ENCODE peak calls at places on chromosomes 1 and 21, in seven cellular contexts. F, H, I, Y, J, N and B are unnamed samples. For H3K36me3, the result is how much of the 10 kb centered on the place peaks cover.

GRCh38 chr1:19804786-19805390 is 5.2 kb upstream of the TMCO4 start:
- DNase-seq in F (no peak), H (no peak), I (no peak), Y (no peak), J (no peak), N (no peak), B (no peak)

GRCh38 chr1:5905431-5905830 is 86.8 kb downstream of the NPHP4 start:
- DNase-seq in F (peak), H (no peak), I (no peak), Y (no peak), J (no peak), N (no peak), B (no peak)

GRCh38 chr1:15180945-15181523 is 27.5 kb downstream of the TMEM51 start:
- DNase-seq in F (no peak), H (no peak), I (no peak), Y (no peak), J (no peak), N (no peak), B (no peak)

GRCh38 chr1:43509007-43509739 is 21.5 kb upstream of the PTPRF start:
- DNase-seq in F (peak), H (no peak), I (no peak), Y (no peak), J (no peak), N (no peak), B (no peak)

GRCh38 chr1:207396360-207396759 is 57.8 kb upstream of the CR2 start:
- DNase-seq in F (no peak), H (no peak), I (no peak), Y (no peak), J (no peak), N (no peak), B (no peak)

GRCh38 chr1:180946056-180946455 is 33.4 kb downstream of the KIAA1614 start:
- DNase-seq in F (no peak), H (peak), I (no peak), Y (no peak), J (no peak), N (no peak), B (no peak)

GRCh38 chr1:230878584-230878975 is 10.3 kb upstream of the C1orf198 start:
- DNase-seq in F (no peak), H (no peak), I (no peak), Y (no peak), J (no peak), N (no peak), B (no peak)

GRCh38 chr21:40254540-40255455 is 387.6 kb downstream of the PCP4 start:
- DNase-seq in F (no peak), H (peak), I (no peak), Y (no peak), J (no peak), N (no peak), B (no peak)

GRCh38 chr1:233675893-233676292 is 62.0 kb downstream of the KCNK1 start:
- DNase-seq in F (no peak), H (no peak), I (no peak), Y (no peak), J (no peak), N (peak), B (no peak)

GRCh38 chr1:53430256-53430655 is 28.9 kb upstream of the DMRTB1 start:
- DNase-seq in F (no peak), H (no peak), I (no peak), Y (no peak), J (no peak), N (no peak), B (no peak)

GRCh38 chr1:24886241-24886640 is 43.8 kb downstream of the RUNX3 start:
- DNase-seq in F (peak), H (no peak), I (no peak), Y (no peak), J (no peak), N (no peak), B (no peak)

GRCh38 chr1:42173961-42174715 is 9.6 kb upstream of the GUCA2A start:
- DNase-seq in F (no peak), H (no peak), I (no peak), Y (no peak), J (no peak), N (no peak), B (no peak)

GRCh38 chr1:206489980-206490534 is 17.3 kb upstream of the RASSF5 start:
- DNase-seq in F (peak), H (peak), I (peak), Y (no peak), J (peak), N (no peak), B (peak)

GRCh38 chr1:204161609-204162497 is 4.3 kb downstream of the REN start:
- DNase-seq in F (no peak), H (no peak), I (no peak), Y (no peak), J (no peak), N (no peak), B (no peak)

GRCh38 chr1:217892750-217893149 is 261.6 kb downstream of the SPATA17 start:
- DNase-seq in F (no peak), H (no peak), I (no peak), Y (no peak), J (no peak), N (no peak), B (no peak)

GRCh38 chr1:147892216-147892615 is 10.4 kb upstream of the GJA8 start:
- DNase-seq in F (no peak), H (no peak), I (no peak), Y (peak), J (no peak), N (no peak), B (no peak)

GRCh38 chr1:5376538-5377247 is 615.5 kb downstream of the NPHP4 start:
- DNase-seq in F (no peak), H (no peak), I (no peak), Y (no peak), J (no peak), N (no peak), B (no peak)

GRCh38 chr1:221725683-221726330 is 16.1 kb downstream of the DUSP10 start:
- DNase-seq in F (no peak), H (no peak), I (no peak), Y (no peak), J (no peak), N (no peak), B (no peak)

GRCh38 chr1:21350132-21350885 is 60.0 kb upstream of the ECE1 start:
- DNase-seq in F (no peak), H (peak), I (no peak), Y (no peak), J (no peak), N (no peak), B (no peak)

GRCh38 chr1:219927956-219928790 is at the start of gene SLC30A10:
- DNase-seq in F (peak), H (peak), I (peak), Y (no peak), J (peak), N (no peak), B (no peak)

GRCh38 chr1:222372221-222372620 is 175.7 kb downstream of the HHIPL2 start:
- DNase-seq in F (no peak), H (no peak), I (no peak), Y (no peak), J (no peak), N (no peak), B (no peak)

GRCh38 chr1:211684791-211685190 is 9.4 kb upstream of the NEK2 start:
- DNase-seq in F (no peak), H (no peak), I (no peak), Y (no peak), J (no peak), N (no peak), B (no peak)

GRCh38 chr1:108556079-108556478 is 3.8 kb upstream of the EEIG2 start:
- DNase-seq in F (no peak), H (no peak), I (no peak), Y (no peak), J (no peak), N (no peak), B (no peak)

GRCh38 chr1:45913925-45914501 is 110.6 kb downstream of the MAST2 start:
- DNase-seq in F (no peak), H (no peak), I (no peak), Y (no peak), J (no peak), N (no peak), B (no peak)

GRCh38 chr1:54764922-54765561 is 719 bp upstream of the PARS2 start:
- DNase-seq in F (no peak), H (no peak), I (no peak), Y (no peak), J (no peak), N (no peak), B (no peak)
- H3K9ac ChIP-seq in F (no peak), H (peak), I (peak), Y (peak), J (peak), N (peak), B (peak)

DNA sequence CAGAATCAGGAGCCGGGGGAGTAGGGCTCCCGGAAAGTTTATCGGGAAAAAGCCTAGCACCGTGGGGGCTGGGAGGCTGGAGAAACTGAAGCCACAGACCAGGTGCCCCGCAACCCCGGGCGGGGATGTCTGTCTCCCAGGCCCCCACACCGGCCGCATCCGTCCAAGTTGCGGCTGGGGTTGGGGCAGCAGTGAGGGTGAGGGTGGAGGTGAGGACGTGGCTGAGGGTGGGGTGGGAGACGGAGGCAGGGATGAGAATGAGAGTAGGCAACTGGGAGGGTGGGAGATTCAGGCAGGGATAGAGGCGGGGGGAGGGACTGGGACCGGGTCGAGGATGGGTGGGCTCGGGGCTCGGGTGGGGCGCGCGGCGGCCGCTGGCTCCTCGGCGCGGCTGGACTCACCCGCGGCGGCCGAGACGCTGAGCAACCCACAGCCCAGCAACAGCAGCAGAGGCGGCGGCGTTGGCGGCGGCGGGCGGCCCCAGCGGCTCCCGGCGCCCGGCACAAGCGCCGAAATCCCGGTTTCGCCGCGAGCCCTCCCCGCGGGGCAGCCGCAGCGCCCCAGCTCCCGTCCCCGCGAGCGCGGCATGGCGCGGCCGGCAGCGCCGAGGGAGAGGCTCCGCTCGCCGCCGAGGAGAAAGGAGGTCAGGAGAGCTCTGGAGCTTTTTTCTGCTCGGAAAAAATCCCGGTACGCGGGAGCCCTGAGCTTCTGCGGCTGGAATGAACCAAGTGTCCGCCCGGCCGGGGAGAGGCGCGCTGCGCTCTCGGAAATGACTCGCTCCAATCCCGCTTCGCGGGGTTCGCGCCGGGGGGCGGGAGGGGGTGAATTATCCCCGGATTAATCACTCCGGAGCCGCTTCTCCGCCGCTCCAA is at the start of gene CSMD2:
- DNase-seq in F (peak), H (peak), I (no peak), Y (no peak), J (no peak), N (no peak), B (no peak)
- TF ChIP-seq YY1 in F (no peak), H (no peak), I (no peak), Y (no peak), J (no peak), N (no peak), B (no peak)

GRCh38 chr1:202770135-202770534 is 38.1 kb downstream of the KDM5B start:
- DNase-seq in F (no peak), H (no peak), I (no peak), Y (no peak), J (no peak), N (no peak), B (no peak)
- H3K36me3 ChIP-seq in F (half or more), H (half or more), I (under half), Y (under half), J (half or more), N (under half), B (half or more)

DNA sequence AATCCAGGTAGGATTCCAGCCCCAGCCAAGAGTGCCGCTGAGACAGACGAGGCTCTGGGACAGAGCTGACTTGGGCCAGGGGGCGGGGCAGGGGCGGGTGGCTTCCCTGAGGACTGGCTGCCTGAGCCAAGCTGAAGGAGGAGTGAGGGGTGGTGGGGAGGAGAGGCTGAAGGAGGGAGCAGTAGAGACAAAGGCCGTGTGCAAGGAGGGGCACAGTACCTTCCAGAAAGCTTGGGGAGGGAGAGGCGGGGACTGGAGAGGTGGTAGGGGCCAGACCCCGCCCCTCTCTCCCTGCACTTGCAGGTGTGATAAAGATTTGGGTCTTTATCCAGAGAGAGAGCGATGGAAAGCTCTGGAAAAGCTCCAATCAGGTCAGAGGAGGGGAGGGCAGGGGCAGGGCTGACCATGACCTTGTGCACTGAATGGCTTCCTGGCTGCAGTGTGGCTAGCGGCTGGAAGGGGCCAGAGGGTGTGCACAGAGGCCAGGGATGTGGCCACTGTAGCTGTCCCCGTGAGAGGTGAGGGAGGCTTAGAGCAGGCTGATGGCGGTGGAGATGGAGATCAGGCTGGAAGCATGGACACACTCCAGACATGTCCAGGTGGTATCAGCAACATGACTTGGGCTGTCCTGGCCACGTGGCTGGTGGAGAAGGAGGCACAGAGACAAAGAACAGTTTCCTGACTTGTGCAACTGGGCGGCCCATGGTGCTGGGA is 6.7 kb upstream of the EPHA8 start:
- DNase-seq in F (peak), H (no peak), I (no peak), Y (no peak), J (no peak), N (no peak), B (peak)
- H3K9ac ChIP-seq in F (no peak), H (no peak), I (no peak), Y (no peak), J (no peak), N (no peak), B (peak)

GRCh38 chr1:223650465-223650864 is 15.0 kb downstream of the CAPN8 start:
- DNase-seq in F (no peak), H (no peak), I (no peak), Y (no peak), J (no peak), N (no peak), B (no peak)
- TF ChIP-seq YY1 in F (no peak), H (no peak), I (no peak), Y (no peak), J (no peak), N (no peak), B (no peak)

GRCh38 chr1:228245111-228245510 is 37.3 kb downstream of the OBSCN start:
- DNase-seq in F (no peak), H (no peak), I (no peak), Y (no peak), J (no peak), N (no peak), B (no peak)
- H3K36me3 ChIP-seq in F (half or more), H (under half), I (under half), Y (under half), J (under half), N (under half), B (half or more)

GRCh38 chr1:23576338-23577055 is 17.2 kb upstream of the ID3 start:
- DNase-seq in F (no peak), H (no peak), I (no peak), Y (no peak), J (no peak), N (no peak), B (no peak)

GRCh38 chr1:23577056-23577985 is 18.0 kb upstream of the ID3 start:
- DNase-seq in F (no peak), H (no peak), I (peak), Y (no peak), J (peak), N (peak), B (no peak)

GRCh38 chr1:23581219-23581618 is 21.9 kb upstream of the ID3 start:
- DNase-seq in F (no peak), H (peak), I (no peak), Y (no peak), J (no peak), N (no peak), B (no peak)

GRCh38 chr1:23578311-23578996 is 19.2 kb upstream of the ID3 start:
- DNase-seq in F (no peak), H (no peak), I (no peak), Y (no peak), J (no peak), N (no peak), B (no peak)

DNA sequence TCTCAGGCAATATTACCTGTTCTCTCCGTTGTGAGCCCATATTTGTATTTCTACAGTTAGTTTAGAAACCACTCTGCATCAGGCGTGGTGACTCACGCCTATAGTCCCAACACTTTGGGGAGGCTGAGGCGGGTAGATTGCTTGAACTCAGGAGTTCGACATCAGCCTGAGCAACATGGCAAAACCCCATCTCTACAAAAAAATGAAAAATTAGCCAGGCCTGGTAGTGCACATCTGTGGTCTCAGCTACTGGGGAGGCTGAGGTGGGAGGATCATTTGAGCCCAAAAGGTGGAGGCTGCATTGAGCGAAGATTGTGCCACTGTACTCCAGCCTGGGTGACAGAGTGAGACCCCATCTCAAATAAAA is 19.7 kb upstream of the ID3 start:
- DNase-seq in F (no peak), H (no peak), I (no peak), Y (no peak), J (no peak), N (no peak), B (no peak)
- H3K9ac ChIP-seq in F (no peak), H (peak), I (no peak), Y (no peak), J (no peak), N (no peak), B (no peak)